ENCODE peak calls at places on chromosomes 6 and 20, in nine cellular contexts. K is fibroblast of lung; M is CD8-positive, alpha-beta T cell; N is cardiac septum; C is RCC 7860; S is choroid plexus epithelial cell; U is NCI-H446; F is kidney epithelial cell; E is coronary artery. A is an unnamed sample.

GRCh38 chr6:39753745-39754084 is 28.5 kb upstream of the KIF6 start:
- DNase-seq in M (no peak), C (no peak), S (no peak), F (no peak), K (peak; percentile 23), U (no peak), E (no peak), N (no peak), A (no peak)

GRCh38 chr6:15621203-15622044 is 41.4 kb downstream of the DTNBP1 start:
- DNase-seq in U (peak; percentile 9), S (peak; percentile 51), F (no peak), E (no peak), M (no peak), N (peak; percentile 86), C (peak; percentile 10), K (no peak), A (peak; percentile 25)

GRCh38 chr6:140079328-140079727 is 704.9 kb upstream of the CITED2 start:
- DNase-seq in F (no peak), N (no peak), C (no peak), S (peak; percentile 98), M (no peak), U (no peak), K (peak; percentile 87), E (peak; percentile 71), A (no peak)

GRCh38 chr6:160933256-160933655 is 58.3 kb upstream of the MAP3K4 start:
- DNase-seq in F (no peak), S (no peak), M (no peak), K (no peak), U (no peak), C (no peak), N (no peak), E (no peak), A (no peak)

GRCh38 chr20:63407928-63408683 is 47.0 kb upstream of the CHRNA4 start:
- DNase-seq in K (no peak), E (no peak), N (no peak), U (no peak), F (no peak), M (no peak), C (no peak), S (no peak), A (no peak)

GRCh38 chr6:170243791-170244291 is 47.0 kb downstream of the DLL1 start:
- DNase-seq in K (no peak), F (no peak), E (no peak), U (no peak), S (peak; percentile 26), M (no peak), N (peak; percentile 55), C (no peak), A (no peak)

GRCh38 chr6:82408952-82409421 is 45.4 kb downstream of the TPBG start:
- DNase-seq in S (peak; percentile 84), E (no peak), M (no peak), K (peak; percentile 58), C (peak; percentile 70), N (no peak), U (no peak), F (no peak), A (peak; percentile 86)

GRCh38 chr20:45459606-45460005 is 9.9 kb upstream of the WFDC2 start:
- DNase-seq in E (no peak), U (no peak), F (no peak), S (peak; percentile 18), K (no peak), C (no peak), M (no peak), N (no peak), A (peak; percentile 28)

GRCh38 chr20:62243906-62244515 is 5.7 kb downstream of the OSBPL2 start:
- DNase-seq in S (no peak), U (no peak), K (no peak), M (no peak), C (no peak), F (no peak), N (no peak), E (no peak), A (no peak)

GRCh38 chr20:62812181-62812906 is 4.5 kb upstream of the COL9A3 start:
- DNase-seq in M (no peak), F (no peak), C (no peak), S (no peak), E (no peak), N (no peak), K (no peak), U (no peak), A (no peak)

GRCh38 chr20:56363491-56363890 is 4.7 kb downstream of the FAM210B start:
- DNase-seq in E (no peak), M (no peak), S (no peak), C (no peak), N (no peak), K (no peak), U (no peak), F (no peak), A (no peak)

GRCh38 chr20:63934271-63935068 is 21.7 kb downstream of the UCKL1 start:
- DNase-seq in C (no peak), S (peak; percentile 19), F (no peak), M (no peak), K (no peak), U (no peak), N (no peak), E (no peak), A (no peak)

GRCh38 chr6:54109611-54110010 is 1.6 kb upstream of the MLIP start:
- DNase-seq in F (no peak), U (no peak), S (no peak), M (no peak), E (no peak), K (no peak), N (no peak), C (no peak), A (no peak)

GRCh38 chr6:63573899-63574553 is 1.7 kb downstream of the LOC128125822 start:
- DNase-seq in C (peak; percentile 46), K (peak; percentile 68), F (no peak), U (peak; percentile 12), M (peak; percentile 12), E (no peak), S (peak; percentile 78), N (no peak), A (peak; percentile 53)

GRCh38 chr6:159617444-159617843 is 75.6 kb downstream of the SOD2 start:
- DNase-seq in F (no peak), K (no peak), N (no peak), U (no peak), S (no peak), C (no peak), M (no peak), E (no peak), A (no peak)

GRCh38 chr6:30044630-30045029 is 16.4 kb upstream of the POLR1H start:
- DNase-seq in E (no peak), S (peak; percentile 32), K (peak; percentile 62), C (peak; percentile 66), F (no peak), N (no peak), M (no peak), U (no peak), A (peak; percentile 70)

GRCh38 chr20:34022154-34022842 is 28.6 kb downstream of the RALY start:
- DNase-seq in C (no peak), S (peak; percentile 46), N (no peak), M (no peak), F (no peak), U (no peak), E (no peak), K (peak; percentile 45), A (peak; percentile 37)

GRCh38 chr6:26351544-26351953 is 13.4 kb upstream of the BTN3A2 start:
- DNase-seq in K (peak; percentile 78), S (peak; percentile 93), M (no peak), N (no peak), C (peak; percentile 99), U (no peak), F (peak; percentile 100), E (no peak), A (peak; percentile 99)

GRCh38 chr20:62104791-62105345 is 17.4 kb upstream of the LSM14B start:
- DNase-seq in C (no peak), F (no peak), K (peak; percentile 36), E (no peak), S (peak; percentile 46), N (no peak), M (no peak), U (no peak), A (peak; percentile 12)

GRCh38 chr20:64191002-64191401 is 26.8 kb downstream of the MYT1 start:
- DNase-seq in E (no peak), U (no peak), K (no peak), M (no peak), S (no peak), N (no peak), F (no peak), C (no peak), A (no peak)

GRCh38 chr6:5029609-5030008 is 25.8 kb upstream of the RPP40 start:
- DNase-seq in F (no peak), E (no peak), N (no peak), U (no peak), C (no peak), K (no peak), M (no peak), S (no peak), A (no peak)